ENCODE peak calls at places on chromosomes 6 and 20, in eight cellular contexts. C is astrocyte; K is body of pancreas; R is stomach; P is prostate gland; D is CD4-positive, alpha-beta T cell; E is breast epithelium; G is H9. N is an unnamed sample. For H3K9me3, the result is how much of the 10 kb centered on the place peaks cover.

GRCh38 chr6:17932362-17932852 is 55.0 kb downstream of the KIF13A start:
- DNase-seq in R (no peak), K (peak), P (no peak), G (no peak), D (no peak), C (peak), E (no peak), N (no peak)

GRCh38 chr20:60579941-60580515 is 621.8 kb downstream of the CDH26 start:
- DNase-seq in C (no peak), R (no peak), P (no peak), K (no peak), G (no peak), D (no peak), E (no peak), N (no peak)

GRCh38 chr6:109373333-109373732 is 8.9 kb downstream of the CD164 start:
- DNase-seq in E (no peak), K (no peak), D (no peak), C (no peak), P (no peak), G (no peak), R (no peak), N (no peak)

GRCh38 chr6:167933290-167933689 is 64.2 kb upstream of the KIF25 start:
- DNase-seq in C (no peak), G (no peak), D (no peak), K (no peak), R (no peak), E (no peak), P (no peak), N (no peak)

GRCh38 chr6:26536571-26537159 is 1.5 kb upstream of the HMGN4 start:
- DNase-seq in R (no peak), G (peak), K (no peak), P (no peak), E (no peak), C (peak), D (no peak), N (no peak)

GRCh38 chr6:166277021-166277420 is 31.2 kb downstream of the PRR18 start:
- DNase-seq in E (peak), K (no peak), R (no peak), C (peak), D (no peak), P (no peak), G (no peak), N (no peak)

GRCh38 chr6:97133071-97133470 is 149.9 kb downstream of the MMS22L start:
- DNase-seq in E (no peak), G (no peak), R (no peak), P (no peak), C (peak), D (no peak), K (no peak), N (no peak)

GRCh38 chr20:42051935-42052334 is 433.8 kb upstream of the CHD6 start:
- DNase-seq in E (no peak), D (no peak), C (no peak), G (no peak), P (no peak), R (no peak), K (no peak), N (no peak)

GRCh38 chr6:152094992-152095592 is 287.6 kb downstream of the ESR1 start:
- DNase-seq in K (peak), R (peak), P (peak), E (peak), G (peak), D (no peak), C (peak), N (no peak)

GRCh38 chr6:155346957-155347356 is 32.7 kb upstream of the TFB1M start:
- DNase-seq in D (no peak), C (no peak), E (no peak), R (no peak), P (no peak), G (no peak), K (no peak), N (no peak)
- H3K9me3 ChIP-seq in D (under half), C (under half), E (under half), R (under half), P (under half), G (under half), K (under half), N (under half)

GRCh38 chr20:30922129-30922528 is 335.3 kb upstream of the DEFB115 start:
- DNase-seq in G (no peak), D (no peak), E (no peak), P (no peak), K (no peak), R (no peak), C (no peak), N (no peak)
- H3K9me3 ChIP-seq in G (under half), D (under half), E (under half), P (under half), K (under half), R (half or more), C (under half), N (under half)

GRCh38 chr6:351011-351866 is 40.3 kb upstream of the IRF4 start:
- DNase-seq in G (no peak), K (no peak), D (no peak), C (no peak), R (no peak), P (no peak), E (no peak), N (no peak)
- H3K9me3 ChIP-seq in G (half or more), K (under half), D (under half), C (under half), R (under half), P (under half), E (under half), N (under half)

GRCh38 chr20:13665709-13666108 is 27.0 kb upstream of the TASP1 start:
- DNase-seq in K (no peak), E (no peak), D (no peak), G (no peak), C (no peak), P (no peak), R (no peak), N (no peak)
- H3K9me3 ChIP-seq in K (under half), E (under half), D (under half), G (under half), C (under half), P (under half), R (under half), N (under half)

DNA sequence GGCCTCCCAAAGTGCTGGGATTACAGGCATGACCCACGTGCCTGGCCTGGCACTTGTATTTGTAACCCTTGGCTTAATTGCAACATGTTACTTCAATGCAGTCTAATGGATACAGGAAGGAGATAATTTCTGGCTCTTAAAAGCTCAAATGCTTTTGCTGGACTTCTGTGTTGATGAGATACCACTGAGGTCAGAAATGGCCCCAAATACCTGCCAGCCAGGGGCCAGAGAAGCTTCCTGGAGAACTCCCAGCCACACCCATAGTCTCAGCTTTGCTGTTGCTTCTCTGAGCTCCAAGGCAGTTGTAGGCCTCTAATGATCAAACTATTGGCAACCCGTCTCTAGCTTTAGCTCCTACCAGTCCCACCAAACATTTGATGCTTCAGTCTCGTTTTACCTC is 14.2 kb upstream of the ZNFX1 start:
- DNase-seq in D (no peak), R (no peak), E (no peak), P (no peak), C (no peak), G (no peak), K (no peak), N (no peak)
- H3K9me3 ChIP-seq in D (under half), R (under half), E (under half), P (under half), C (under half), G (under half), K (under half), N (under half)

GRCh38 chr20:15942130-15942529 is 631.1 kb downstream of the KIF16B start:
- DNase-seq in D (no peak), P (no peak), K (no peak), G (no peak), E (no peak), R (no peak), C (no peak), N (no peak)
- H3K9me3 ChIP-seq in D (under half), P (under half), K (under half), G (under half), E (under half), R (under half), C (under half), N (under half)

GRCh38 chr6:170037541-170038250 is 253.2 kb downstream of the DLL1 start:
- DNase-seq in G (no peak), C (no peak), E (no peak), R (peak), D (no peak), K (peak), P (no peak), N (no peak)

GRCh38 chr6:170038251-170038650 is 252.6 kb downstream of the DLL1 start:
- DNase-seq in P (no peak), K (peak), E (no peak), R (peak), D (no peak), C (no peak), G (peak), N (no peak)

GRCh38 chr6:170038717-170039116 is 252.2 kb downstream of the DLL1 start:
- DNase-seq in K (peak), C (no peak), R (no peak), P (no peak), D (no peak), G (no peak), E (no peak), N (no peak)

GRCh38 chr6:170035896-170036295 is 255.0 kb downstream of the DLL1 start:
- DNase-seq in K (no peak), E (no peak), D (no peak), R (peak), C (no peak), G (no peak), P (no peak), N (no peak)

DNA sequence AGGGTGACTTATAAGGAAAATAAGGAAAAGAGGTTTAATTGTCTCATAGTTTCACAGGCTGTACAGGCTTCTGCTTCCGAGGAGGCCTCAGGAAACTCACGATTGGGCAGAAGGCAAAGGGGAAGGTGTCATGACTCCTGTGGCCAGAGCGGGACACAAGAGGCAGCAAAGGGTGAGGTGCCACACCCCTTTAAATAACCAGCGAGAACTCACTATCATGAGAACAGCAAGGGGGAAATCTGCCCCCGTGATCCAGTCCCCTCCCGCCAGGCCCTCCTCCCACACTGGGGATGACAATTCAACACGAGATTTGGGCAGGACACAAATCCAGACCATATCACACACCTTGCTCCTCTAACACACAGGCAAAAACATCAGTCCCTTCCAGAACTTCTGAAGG is 254.0 kb downstream of the DLL1 start:
- DNase-seq in G (no peak), K (no peak), C (no peak), E (no peak), D (no peak), P (no peak), R (peak), N (no peak)
- H3K9me3 ChIP-seq in G (under half), K (under half), C (under half), E (under half), D (under half), P (under half), R (under half), N (under half)

GRCh38 chr6:102197211-102197610 is 803.7 kb downstream of the GRIK2 start:
- DNase-seq in D (no peak), C (no peak), R (no peak), K (no peak), E (no peak), G (no peak), P (no peak), N (no peak)
- H3K9me3 ChIP-seq in D (under half), C (under half), R (under half), K (under half), E (under half), G (under half), P (under half), N (under half)